ENCODE peak calls at places on chromosomes 7 and 10, in nine cellular contexts. K is RWPE1, H is adrenal gland, Q is GM23338, M is T-helper 1 cell, O is nucleus accumbens, R is brain microvascular endothelial cell, F is PC-3, A is putamen. N is an unnamed sample.
A peak's percentile ranks its signal among the peaks of the same experiment; 100 is the strongest.

GRCh38 chr10:22832198-22832597 is 95.7 kb upstream of the ARMC3 start:
- DNase-seq in K (no peak), H (no peak), Q (no peak), M (no peak), O (no peak), R (no peak), F (no peak), A (no peak), N (no peak)

GRCh38 chr10:47062801-47063200 is 151.6 kb downstream of the PTPN20 start:
- DNase-seq in K (no peak), H (no peak), Q (peak; percentile 64), M (no peak), O (no peak), R (no peak), F (peak; percentile 77), A (no peak), N (no peak)

GRCh38 chr7:107138696-107139420 is 29.9 kb upstream of the HBP1 start:
- DNase-seq in K (no peak), H (peak; percentile 15), Q (no peak), M (no peak), O (no peak), R (no peak), F (no peak), A (no peak), N (no peak)

GRCh38 chr7:80781146-80781545 is 137.7 kb downstream of the SEMA3C start:
- DNase-seq in K (no peak), H (no peak), Q (no peak), M (no peak), O (no peak), R (no peak), F (no peak), A (no peak), N (no peak)

GRCh38 chr7:25062380-25062779 is 62.7 kb downstream of the CYCS start:
- DNase-seq in K (no peak), H (no peak), Q (no peak), M (no peak), O (no peak), R (no peak), F (no peak), A (no peak), N (no peak)

GRCh38 chr10:123512881-123513822 is 153.0 kb upstream of the GPR26 start:
- DNase-seq in K (no peak), H (no peak), Q (peak; percentile 53), M (no peak), O (no peak), R (no peak), F (no peak), A (no peak), N (no peak)

GRCh38 chr10:7192831-7193348 is 217.9 kb downstream of the SFMBT2 start:
- DNase-seq in K (no peak), H (no peak), Q (no peak), M (no peak), O (no peak), R (no peak), F (no peak), A (no peak), N (peak; percentile 71)

GRCh38 chr10:112834661-112835060 is 115.4 kb upstream of the TCF7L2 start:
- DNase-seq in K (no peak), H (no peak), Q (no peak), M (no peak), O (no peak), R (no peak), F (no peak), A (no peak), N (no peak)

GRCh38 chr7:23545493-23545892 is 13.7 kb upstream of the TRA2A start:
- DNase-seq in K (no peak), H (no peak), Q (no peak), M (no peak), O (no peak), R (no peak), F (no peak), A (no peak), N (no peak)

GRCh38 chr10:132628966-132629900 is 91.6 kb downstream of the INPP5A start:
- DNase-seq in K (no peak), H (peak; percentile 55), Q (no peak), M (no peak), O (no peak), R (no peak), F (no peak), A (no peak), N (no peak)

GRCh38 chr7:117217636-117218035 is 105.2 kb downstream of the WNT2 start:
- DNase-seq in K (no peak), H (no peak), Q (no peak), M (no peak), O (no peak), R (peak; percentile 51), F (no peak), A (no peak), N (no peak)

GRCh38 chr10:112562803-112563663 is 116.0 kb downstream of the VTI1A start:
- DNase-seq in K (no peak), H (no peak), Q (no peak), M (no peak), O (no peak), R (no peak), F (peak; percentile 70), A (no peak), N (no peak)

GRCh38 chr10:123007558-123008378 is 827 bp downstream of the IKZF5 start:
- DNase-seq in K (peak; percentile 69), H (peak; percentile 64), Q (peak; percentile 66), M (no peak), O (peak; percentile 27), R (peak; percentile 62), F (peak; percentile 52), A (peak; percentile 53), N (peak; percentile 48)

GRCh38 chr7:159027803-159028455 is 116.7 kb downstream of the VIPR2 start:
- DNase-seq in K (peak; percentile 53), H (no peak), Q (no peak), M (no peak), O (no peak), R (no peak), F (peak; percentile 47), A (no peak), N (no peak)

GRCh38 chr10:101139421-101139911 is 8.4 kb downstream of the TLX1 start:
- DNase-seq in K (no peak), H (no peak), Q (peak; percentile 81), M (no peak), O (no peak), R (no peak), F (no peak), A (no peak), N (no peak)

GRCh38 chr10:72509206-72509799 is 116.6 kb downstream of the MICU1 start:
- DNase-seq in K (no peak), H (no peak), Q (no peak), M (no peak), O (no peak), R (no peak), F (peak; percentile 32), A (no peak), N (no peak)

GRCh38 chr7:8220376-8221106 is 41.4 kb downstream of the ICA1 start:
- DNase-seq in K (no peak), H (no peak), Q (no peak), M (no peak), O (peak; percentile 22), R (no peak), F (no peak), A (peak; percentile 70), N (no peak)

GRCh38 chr7:142357953-142358520 is 100.2 kb upstream of the PRSS58 start:
- DNase-seq in K (peak; percentile 36), H (no peak), Q (peak; percentile 80), M (no peak), O (peak; percentile 44), R (peak; percentile 38), F (peak; percentile 78), A (peak; percentile 67), N (peak; percentile 43)

GRCh38 chr7:2373646-2374045 is 19.0 kb downstream of the EIF3B start:
- DNase-seq in K (no peak), H (no peak), Q (no peak), M (no peak), O (no peak), R (no peak), F (no peak), A (no peak), N (no peak)

GRCh38 chr7:102914585-102914984 is 1.8 kb downstream of the LRRC17 start:
- DNase-seq in K (no peak), H (peak; percentile 29), Q (peak; percentile 72), M (no peak), O (no peak), R (peak; percentile 95), F (no peak), A (no peak), N (no peak)

GRCh38 chr10:128286413-128287097 is 160.3 kb upstream of the MKI67 start:
- DNase-seq in K (no peak), H (no peak), Q (peak; percentile 74), M (no peak), O (no peak), R (no peak), F (no peak), A (no peak), N (no peak)

GRCh38 chr10:106571216-106571954 is 593.1 kb downstream of the SORCS1 start:
- DNase-seq in K (peak; percentile 54), H (no peak), Q (peak; percentile 59), M (no peak), O (peak; percentile 10), R (peak; percentile 11), F (peak; percentile 68), A (peak; percentile 74), N (no peak)

GRCh38 chr7:70761711-70762328 is 370.1 kb upstream of the GALNT17 start:
- DNase-seq in K (no peak), H (no peak), Q (no peak), M (no peak), O (no peak), R (no peak), F (no peak), A (no peak), N (no peak)

GRCh38 chr10:77157248-77158019 is 480.2 kb downstream of the KCNMA1 start:
- DNase-seq in K (no peak), H (no peak), Q (no peak), M (no peak), O (no peak), R (peak; percentile 56), F (no peak), A (no peak), N (no peak)

GRCh38 chr7:140521426-140521825 is 42.1 kb upstream of the MKRN1 start:
- DNase-seq in K (no peak), H (no peak), Q (no peak), M (no peak), O (no peak), R (no peak), F (no peak), A (no peak), N (no peak)

GRCh38 chr10:36023939-36024338 is 381.8 kb upstream of the FZD8 start:
- DNase-seq in K (peak; percentile 19), H (peak; percentile 55), Q (peak; percentile 7), M (no peak), O (no peak), R (peak; percentile 88), F (peak; percentile 100), A (no peak), N (no peak)

GRCh38 chr10:75038335-75038734 is 73.1 kb upstream of the SAMD8 start:
- DNase-seq in K (no peak), H (peak; percentile 76), Q (no peak), M (no peak), O (no peak), R (peak; percentile 11), F (no peak), A (no peak), N (no peak)

GRCh38 chr7:45657890-45658715 is 83.9 kb downstream of the ADCY1 start:
- DNase-seq in K (no peak), H (no peak), Q (no peak), M (no peak), O (no peak), R (no peak), F (no peak), A (no peak), N (no peak)

GRCh38 chr7:24877790-24878311 is 102.1 kb downstream of the OSBPL3 start:
- DNase-seq in K (no peak), H (peak; percentile 11), Q (peak; percentile 46), M (no peak), O (peak; percentile 54), R (no peak), F (no peak), A (peak; percentile 62), N (no peak)

GRCh38 chr7:105610165-105610930 is 29.1 kb upstream of the EFCAB10 start:
- DNase-seq in K (no peak), H (no peak), Q (no peak), M (no peak), O (no peak), R (no peak), F (no peak), A (no peak), N (no peak)

GRCh38 chr7:92645531-92646061 is 55.4 kb upstream of the FAM133B start:
- DNase-seq in K (peak; percentile 74), H (peak; percentile 54), Q (no peak), M (no peak), O (no peak), R (no peak), F (peak; percentile 91), A (no peak), N (no peak)

N was measured in central memory CD4-positive, alpha-beta T cell.